ENCODE peak calls at places on chromosomes 6 and 20, in six cellular contexts. Q is HepG2, W is A549, P is K562, N is upper lobe of left lung, I is GM12878. F is an unnamed sample.
A peak's percentile ranks its signal among the peaks of the same experiment; 100 is the strongest.

GRCh38 chr20:39108746-39109145 is 146.6 kb downstream of the DHX35 start:
- ATAC-seq in Q (no peak), W (no peak), P (no peak), N (no peak), I (no peak), F (no peak)

GRCh38 chr6:94323853-94324252 is 904.5 kb upstream of the EPHA7 start:
- ATAC-seq in Q (no peak), W (no peak), P (no peak), N (no peak), I (peak; percentile 41), F (no peak)

GRCh38 chr6:107988570-107988969 is 30.6 kb upstream of the SEC63 start:
- ATAC-seq in Q (no peak), W (no peak), P (no peak), N (no peak), I (no peak), F (no peak)

GRCh38 chr6:116008470-116009229 is 52.0 kb downstream of the FRK start:
- ATAC-seq in Q (peak; percentile 43), W (peak; percentile 90), P (peak; percentile 47), N (peak; percentile 63), I (peak; percentile 70), F (peak; percentile 60)

GRCh38 chr6:53300656-53301551 is 47.8 kb downstream of the ELOVL5 start:
- ATAC-seq in Q (peak; percentile 43), W (peak; percentile 34), P (no peak), N (peak; percentile 67), I (peak; percentile 47), F (peak; percentile 42)

GRCh38 chr6:128259735-128260685 is 260.4 kb downstream of the PTPRK start:
- ATAC-seq in Q (no peak), W (no peak), P (no peak), N (no peak), I (peak; percentile 77), F (no peak)

GRCh38 chr6:73969982-73970960 is 274.3 kb downstream of the CD109 start:
- ATAC-seq in Q (peak; percentile 74), W (peak; percentile 47), P (peak; percentile 78), N (peak; percentile 69), I (peak; percentile 72), F (no peak)

GRCh38 chr6:21801786-21802610 is 208.4 kb downstream of the SOX4 start:
- ATAC-seq in Q (no peak), W (no peak), P (no peak), N (peak; percentile 29), I (no peak), F (no peak)

GRCh38 chr20:47396762-47397476 is 40.4 kb upstream of the ZMYND8 start:
- ATAC-seq in Q (peak; percentile 76), W (no peak), P (no peak), N (no peak), I (no peak), F (no peak)

GRCh38 chr6:135791441-135791840 is 60.1 kb upstream of the PDE7B start:
- ATAC-seq in Q (no peak), W (no peak), P (no peak), N (no peak), I (no peak), F (no peak)

GRCh38 chr6:41581381-41581991 is 35.3 kb downstream of the FOXP4 start:
- ATAC-seq in Q (no peak), W (peak; percentile 69), P (no peak), N (no peak), I (no peak), F (no peak)

GRCh38 chr6:150410906-150411305 is 42.1 kb downstream of the IYD start:
- ATAC-seq in Q (no peak), W (no peak), P (no peak), N (no peak), I (no peak), F (no peak)

GRCh38 chr6:170480045-170480714 is 72.9 kb downstream of the PSMB1 start:
- ATAC-seq in Q (peak; percentile 89), W (no peak), P (peak; percentile 69), N (peak; percentile 48), I (no peak), F (no peak)

GRCh38 chr20:50862546-50862945 is 67.7 kb downstream of the BCAS4 start:
- ATAC-seq in Q (no peak), W (no peak), P (no peak), N (no peak), I (no peak), F (no peak)

GRCh38 chr20:47664068-47664437 is 121.2 kb downstream of the SULF2 start:
- ATAC-seq in Q (peak; percentile 8), W (peak; percentile 2), P (peak; percentile 47), N (peak; percentile 3), I (peak; percentile 14), F (no peak)

GRCh38 chr6:82015043-82015442 is 232.5 kb downstream of the IBTK start:
- ATAC-seq in Q (no peak), W (no peak), P (no peak), N (no peak), I (no peak), F (no peak)

GRCh38 chr6:19024737-19025136 is 637.6 kb downstream of the RNF144B start:
- ATAC-seq in Q (peak; percentile 78), W (peak; percentile 68), P (no peak), N (peak; percentile 67), I (peak; percentile 38), F (peak; percentile 57)

GRCh38 chr20:38196592-38196991 is 31.5 kb upstream of the TGM2 start:
- ATAC-seq in Q (no peak), W (no peak), P (peak; percentile 47), N (peak; percentile 80), I (peak; percentile 49), F (peak; percentile 78)

GRCh38 chr6:20467437-20467836 is 65.8 kb downstream of the E2F3 start:
- ATAC-seq in Q (no peak), W (no peak), P (no peak), N (no peak), I (peak; percentile 63), F (no peak)

GRCh38 chr6:28867078-28867414 is 56.7 kb downstream of the TRIM27 start:
- ATAC-seq in Q (peak; percentile 11), W (no peak), P (peak; percentile 51), N (peak; percentile 24), I (no peak), F (no peak)

GRCh38 chr6:24489881-24490280 is 503 bp upstream of the GPLD1 start:
- ATAC-seq in Q (peak; percentile 19), W (no peak), P (no peak), N (peak; percentile 27), I (no peak), F (no peak)

DNA sequence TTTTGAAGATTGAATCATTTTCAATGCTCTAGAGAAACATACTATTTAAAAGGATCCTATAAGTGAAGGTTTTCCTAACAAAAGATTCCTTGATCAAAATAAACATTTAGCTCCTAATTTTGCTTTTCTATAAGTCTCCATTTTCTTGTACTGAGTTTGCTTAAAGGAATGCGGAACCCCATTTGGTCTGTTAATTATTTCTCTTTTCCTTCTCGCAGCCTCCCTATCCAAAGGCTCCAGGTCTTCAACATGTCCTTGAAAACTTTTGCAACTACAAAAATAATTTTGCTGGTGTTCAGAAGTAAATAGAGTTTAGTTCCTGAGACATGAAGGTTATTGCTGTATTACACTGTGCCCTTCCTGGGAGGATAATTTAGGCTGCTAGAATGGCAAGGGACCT is 8.3 kb upstream of the NPEPL1 start:
- ATAC-seq in Q (no peak), W (no peak), P (no peak), N (no peak), I (no peak), F (no peak)
- TF ChIP-seq EP300 in Q (no peak), W (no peak), P (no peak), N (no peak), I (no peak), F (no peak)

DNA sequence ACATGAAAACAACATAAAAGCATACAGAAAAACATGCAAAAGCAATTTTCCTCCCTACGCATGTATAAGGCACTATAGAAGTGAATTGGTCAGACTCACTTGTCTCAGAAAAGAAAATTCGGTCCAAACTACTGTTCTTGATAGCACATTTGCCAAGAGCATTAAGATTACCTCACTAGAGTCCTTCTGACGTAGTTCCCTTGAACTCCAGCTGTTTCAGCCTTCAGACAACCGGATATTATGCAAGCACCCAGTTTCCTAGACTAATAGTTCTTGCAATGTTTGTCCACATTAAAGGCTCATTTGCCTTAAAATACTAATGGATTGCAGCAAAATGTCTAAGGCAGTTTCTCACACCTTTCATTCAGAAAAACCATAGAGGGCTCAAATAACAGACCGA is 2.5 kb upstream of the CASS4 start:
- ATAC-seq in Q (no peak), W (no peak), P (no peak), N (peak; percentile 63), I (no peak), F (peak; percentile 79)
- TF ChIP-seq EP300 in Q (no peak), W (no peak), P (no peak), N (no peak), I (no peak), F (no peak)

GRCh38 chr20:45890997-45891983 is at the start of the genes CTSA and NEURL2:
- ATAC-seq in Q (peak; percentile 80), W (peak; percentile 81), P (peak; percentile 93), N (peak; percentile 92), I (peak; percentile 87), F (peak; percentile 85)
- TF ChIP-seq EP300 in Q (peak; percentile 97), W (no peak), P (peak; percentile 42), N (no peak), I (peak; percentile 43), F (no peak)

DNA sequence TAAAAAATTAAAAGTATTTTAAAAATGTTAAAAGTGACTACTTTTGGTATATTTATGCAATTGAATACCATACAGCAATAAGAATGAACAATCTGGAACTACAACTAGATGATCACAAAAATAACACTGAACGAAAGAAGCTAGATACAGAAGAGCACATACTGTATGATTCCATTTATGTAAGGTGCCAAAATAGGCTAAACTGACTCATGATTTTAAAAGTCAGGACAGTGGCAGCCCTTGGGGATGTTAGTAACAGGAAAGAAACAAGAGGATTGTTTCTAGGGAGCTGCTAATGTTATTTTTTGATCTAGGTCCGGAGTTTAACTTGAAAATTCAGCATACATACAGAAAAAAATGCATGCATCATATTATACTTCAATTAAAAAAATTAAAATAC is 42.3 kb downstream of the KIF13A start:
- ATAC-seq in Q (no peak), W (no peak), P (no peak), N (no peak), I (no peak), F (no peak)
- TF ChIP-seq EP300 in Q (no peak), W (no peak), P (no peak), N (no peak), I (no peak), F (no peak)

GRCh38 chr6:88562737-88563625 is 396.8 kb upstream of the CNR1 start:
- ATAC-seq in Q (no peak), W (no peak), P (no peak), N (no peak), I (no peak), F (no peak)
- TF ChIP-seq EP300 in Q (no peak), W (no peak), P (no peak), N (no peak), I (no peak), F (no peak)